ENCODE peak calls at places on chromosomes 11 and 22, in eight cellular contexts. F, D, X, A, L, W, O and R are unnamed samples.

GRCh38 chr22:23279781-23280180 is 99.5 kb downstream of the BCR start:
- DNase-seq in F (no peak), D (no peak), X (no peak), A (no peak), L (no peak), W (no peak), O (no peak), R (no peak)

GRCh38 chr22:47307326-47307725 is 544.9 kb downstream of the TBC1D22A start:
- DNase-seq in F (peak), D (no peak), X (no peak), A (no peak), L (no peak), W (no peak), O (no peak), R (no peak)

GRCh38 chr11:78161937-78162336 is 22.5 kb upstream of the ALG8 start:
- DNase-seq in F (peak), D (no peak), X (no peak), A (no peak), L (no peak), W (no peak), O (no peak), R (no peak)

GRCh38 chr22:44340271-44341239 is 27.8 kb upstream of the SHISAL1 start:
- DNase-seq in F (no peak), D (no peak), X (no peak), A (no peak), L (no peak), W (no peak), O (no peak), R (no peak)

GRCh38 chr22:48503035-48503625 is 1324.5 kb downstream of the BRD1 start:
- DNase-seq in F (no peak), D (no peak), X (no peak), A (no peak), L (no peak), W (no peak), O (no peak), R (no peak)

GRCh38 chr11:62608776-62609175 is 3.8 kb downstream of the EML3 start:
- DNase-seq in F (no peak), D (no peak), X (no peak), A (no peak), L (no peak), W (no peak), O (no peak), R (no peak)

GRCh38 chr11:108647701-108648527 is 17.0 kb upstream of the DDX10 start:
- DNase-seq in F (peak), D (peak), X (peak), A (peak), L (peak), W (peak), O (peak), R (peak)

GRCh38 chr11:83294208-83294607 is 8.0 kb upstream of the CCDC90B start:
- DNase-seq in F (no peak), D (no peak), X (no peak), A (no peak), L (no peak), W (no peak), O (no peak), R (no peak)

GRCh38 chr11:36149538-36150242 is 139.5 kb downstream of the COMMD9 start:
- DNase-seq in F (peak), D (peak), X (no peak), A (peak), L (peak), W (no peak), O (peak), R (peak)

GRCh38 chr11:29781268-29781667 is 235.6 kb downstream of the KCNA4 start:
- DNase-seq in F (no peak), D (no peak), X (no peak), A (no peak), L (no peak), W (no peak), O (no peak), R (no peak)

GRCh38 chr11:57288771-57289579 is 35.8 kb downstream of the TNKS1BP1 start:
- DNase-seq in F (peak), D (no peak), X (no peak), A (no peak), L (no peak), W (no peak), O (no peak), R (peak)

GRCh38 chr11:83249972-83250593 is 36.1 kb downstream of the CCDC90B start:
- DNase-seq in F (peak), D (peak), X (no peak), A (peak), L (peak), W (peak), O (no peak), R (peak)

GRCh38 chr22:47209077-47209514 is 446.6 kb downstream of the TBC1D22A start:
- DNase-seq in F (no peak), D (no peak), X (no peak), A (no peak), L (no peak), W (no peak), O (no peak), R (no peak)

GRCh38 chr22:41334215-41334614 is 32.9 kb downstream of the ZC3H7B start:
- DNase-seq in F (no peak), D (no peak), X (no peak), A (no peak), L (no peak), W (no peak), O (no peak), R (no peak)

GRCh38 chr22:20952544-20953341 is 14.3 kb upstream of the AIFM3 start:
- DNase-seq in F (no peak), D (no peak), X (no peak), A (no peak), L (no peak), W (no peak), O (no peak), R (no peak)

GRCh38 chr11:82692981-82693380 is 40.7 kb downstream of the FAM181B start:
- DNase-seq in F (no peak), D (no peak), X (no peak), A (no peak), L (no peak), W (no peak), O (no peak), R (peak)

GRCh38 chr22:23240639-23241389 is 60.5 kb downstream of the BCR start:
- DNase-seq in F (no peak), D (no peak), X (no peak), A (no peak), L (peak), W (no peak), O (no peak), R (peak)

GRCh38 chr11:111395081-111395480 is 16.0 kb upstream of the POU2AF1 start:
- DNase-seq in F (no peak), D (no peak), X (no peak), A (no peak), L (no peak), W (no peak), O (no peak), R (no peak)

GRCh38 chr11:78039919-78040671 is 17.0 kb upstream of the KCTD14 start:
- DNase-seq in F (peak), D (peak), X (no peak), A (peak), L (peak), W (no peak), O (peak), R (peak)

GRCh38 chr11:102194257-102194656 is 84.0 kb downstream of the YAP1 start:
- DNase-seq in F (no peak), D (no peak), X (no peak), A (no peak), L (no peak), W (no peak), O (no peak), R (no peak)

GRCh38 chr11:102783720-102784119 is 3.3 kb upstream of the MMP10 start:
- DNase-seq in F (no peak), D (no peak), X (no peak), A (no peak), L (no peak), W (no peak), O (no peak), R (no peak)

GRCh38 chr22:24834845-24835570 is 29.0 kb downstream of the SGSM1 start:
- DNase-seq in F (peak), D (no peak), X (no peak), A (no peak), L (no peak), W (no peak), O (no peak), R (peak)

GRCh38 chr11:70281114-70281729 is 10.7 kb downstream of the PPFIA1 start:
- DNase-seq in F (peak), D (no peak), X (no peak), A (no peak), L (no peak), W (no peak), O (no peak), R (no peak)

GRCh38 chr11:62648967-62649364 is 2.6 kb upstream of the GANAB start:
- DNase-seq in F (no peak), D (no peak), X (no peak), A (no peak), L (no peak), W (no peak), O (no peak), R (no peak)

GRCh38 chr11:17931595-17931994 is 81.3 kb downstream of the SERGEF start:
- DNase-seq in F (no peak), D (no peak), X (no peak), A (no peak), L (no peak), W (no peak), O (no peak), R (no peak)

GRCh38 chr11:19853016-19853415 is 140.4 kb downstream of the NAV2 start:
- DNase-seq in F (peak), D (no peak), X (no peak), A (no peak), L (no peak), W (no peak), O (no peak), R (no peak)

GRCh38 chr11:34366522-34366921 is 8.7 kb upstream of the ABTB2 start:
- DNase-seq in F (no peak), D (peak), X (no peak), A (no peak), L (no peak), W (no peak), O (no peak), R (peak)

GRCh38 chr22:44734801-44735517 is 17.4 kb upstream of the ARHGAP8 start:
- DNase-seq in F (no peak), D (no peak), X (no peak), A (no peak), L (no peak), W (no peak), O (no peak), R (no peak)

GRCh38 chr11:86559311-86559945 is 113.0 kb downstream of the ME3 start:
- DNase-seq in F (peak), D (no peak), X (no peak), A (no peak), L (no peak), W (no peak), O (no peak), R (no peak)

GRCh38 chr22:50001388-50002231 is 11.0 kb downstream of the IL17REL start:
- DNase-seq in F (no peak), D (no peak), X (no peak), A (no peak), L (no peak), W (no peak), O (no peak), R (no peak)

GRCh38 chr22:32904044-32904443 is 102.5 kb downstream of the TIMP3 start:
- DNase-seq in F (peak), D (no peak), X (no peak), A (peak), L (no peak), W (no peak), O (no peak), R (peak)

GRCh38 chr22:22166941-22167713 is 77.5 kb upstream of the VPREB1 start:
- DNase-seq in F (no peak), D (no peak), X (no peak), A (no peak), L (no peak), W (no peak), O (no peak), R (no peak)

GRCh38 chr11:117195208-117195607 is 4.0 kb upstream of the TAGLN start:
- DNase-seq in F (no peak), D (no peak), X (no peak), A (no peak), L (no peak), W (no peak), O (no peak), R (no peak)

GRCh38 chr11:96341237-96342130 is 1.5 kb downstream of the MAML2 start:
- DNase-seq in F (peak), D (peak), X (peak), A (no peak), L (peak), W (peak), O (peak), R (peak)

GRCh38 chr11:3143136-3143880 is 21.8 kb downstream of the OSBPL5 start:
- DNase-seq in F (no peak), D (no peak), X (no peak), A (no peak), L (no peak), W (no peak), O (no peak), R (no peak)